ENCODE peak calls at places on chromosomes 5 and 9, in six cellular contexts. D is H9; I is endodermal cell; E is uterus; B is CD8-positive, alpha-beta T cell; F is effector memory CD4-positive, alpha-beta T cell. V is an unnamed sample.
A peak's percentile ranks its signal among the peaks of the same experiment; 100 is the strongest.

GRCh38 chr5:16666861-16667481 is 50.2 kb upstream of the RETREG1 start:
- DNase-seq in D (no peak), I (peak; percentile 61), E (no peak), B (peak; percentile 35), F (no peak), V (no peak)

GRCh38 chr5:148437249-148437648 is 53.5 kb downstream of the FBXO38 start:
- DNase-seq in D (no peak), I (no peak), E (no peak), B (no peak), F (no peak), V (no peak)

GRCh38 chr9:123620258-123620657 is 264.3 kb downstream of the CRB2 start:
- DNase-seq in D (no peak), I (no peak), E (no peak), B (no peak), F (no peak), V (no peak)

GRCh38 chr9:77534376-77535057 is 113.6 kb downstream of the GNA14 start:
- DNase-seq in D (peak; percentile 70), I (peak; percentile 83), E (no peak), B (no peak), F (no peak), V (no peak)

GRCh38 chr9:129108805-129109370 is 1.7 kb downstream of the CRAT start:
- DNase-seq in D (no peak), I (no peak), E (peak; percentile 53), B (no peak), F (no peak), V (no peak)

GRCh38 chr9:97559111-97559514 is 57.6 kb downstream of the TMOD1 start:
- DNase-seq in D (no peak), I (no peak), E (peak; percentile 83), B (no peak), F (no peak), V (no peak)

GRCh38 chr9:111866976-111867375 is 29.6 kb upstream of the UGCG start:
- DNase-seq in D (no peak), I (no peak), E (no peak), B (no peak), F (no peak), V (no peak)

GRCh38 chr5:179336871-179337165 is 8.4 kb downstream of the ADAMTS2 start:
- DNase-seq in D (no peak), I (no peak), E (no peak), B (no peak), F (no peak), V (no peak)

GRCh38 chr5:131212471-131213021 is 41.8 kb downstream of the LYRM7 start:
- DNase-seq in D (no peak), I (no peak), E (no peak), B (no peak), F (no peak), V (no peak)

GRCh38 chr9:137406876-137407589 is 15.9 kb downstream of the EXD3 start:
- DNase-seq in D (peak; percentile 80), I (peak; percentile 94), E (no peak), B (peak; percentile 60), F (peak; percentile 25), V (no peak)
- H3K4me1 ChIP-seq in D (no peaks in the 10 kb centered on the region), I (no peaks in the 10 kb centered on the region), E (peaks cover 21% of the 10 kb centered on the region), B (peaks cover 25% of the 10 kb centered on the region), F (peaks cover 28% of the 10 kb centered on the region), V (no peaks in the 10 kb centered on the region)

GRCh38 chr9:2657427-2657826 is 35.8 kb downstream of the VLDLR start:
- DNase-seq in D (no peak), I (no peak), E (no peak), B (peak; percentile 20), F (no peak), V (no peak)

DNA sequence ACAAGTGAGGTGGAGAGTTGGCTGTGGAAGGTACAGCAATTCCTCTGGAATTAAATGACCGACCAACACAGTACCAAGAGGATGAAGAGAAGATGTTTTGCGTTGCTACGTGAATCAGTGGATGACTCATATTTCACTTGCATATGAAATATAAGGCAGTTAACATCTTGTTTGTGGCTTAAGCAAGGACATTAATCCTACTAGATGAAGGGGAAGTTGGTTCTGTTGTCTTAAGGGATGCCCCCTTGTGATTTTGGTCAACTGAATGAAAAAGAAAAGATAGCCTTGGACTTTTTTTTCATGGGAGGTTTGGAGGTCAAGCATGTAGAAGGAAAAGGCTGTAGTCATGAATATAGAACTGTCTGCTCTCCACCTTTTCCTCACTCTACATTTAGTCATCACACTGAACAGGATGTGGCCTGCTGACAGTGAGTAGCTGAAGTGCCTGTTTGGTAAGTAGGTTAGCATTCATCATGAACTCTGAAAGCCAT is 33.9 kb downstream of the VLDLR start:
- DNase-seq in D (no peak), I (no peak), E (no peak), B (peak; percentile 37), F (no peak), V (no peak)
- H3K27ac ChIP-seq in D (no peak overlapping the region), I (no peak overlapping the region), E (peak overlapping the region; percentile 22), B (peak overlapping the region; percentile 16), F (no peak overlapping the region), V (no peak overlapping the region)

GRCh38 chr9:121286973-121287721 is 19.2 kb downstream of the GSN start:
- DNase-seq in D (peak; percentile 94), I (peak; percentile 96), E (peak; percentile 94), B (no peak), F (no peak), V (peak; percentile 81)
- H3K4me1 ChIP-seq in D (peaks cover 10% of the 10 kb centered on the region), I (peaks cover 26% of the 10 kb centered on the region), E (peaks cover 62% of the 10 kb centered on the region), B (no peaks in the 10 kb centered on the region), F (no peaks in the 10 kb centered on the region), V (peaks cover 38% of the 10 kb centered on the region)

GRCh38 chr5:134465856-134466240 is 54.2 kb upstream of the CDKN2AIPNL start:
- DNase-seq in D (peak; percentile 89), I (peak; percentile 95), E (peak; percentile 90), B (peak; percentile 48), F (peak; percentile 37), V (peak; percentile 86)
- H3K27ac ChIP-seq in D (peak overlapping the region; percentile 32), I (peak overlapping the region; percentile 15), E (peak overlapping the region; percentile 92), B (peak overlapping the region; percentile 14), F (no peak overlapping the region), V (peak overlapping the region; percentile 99)

DNA sequence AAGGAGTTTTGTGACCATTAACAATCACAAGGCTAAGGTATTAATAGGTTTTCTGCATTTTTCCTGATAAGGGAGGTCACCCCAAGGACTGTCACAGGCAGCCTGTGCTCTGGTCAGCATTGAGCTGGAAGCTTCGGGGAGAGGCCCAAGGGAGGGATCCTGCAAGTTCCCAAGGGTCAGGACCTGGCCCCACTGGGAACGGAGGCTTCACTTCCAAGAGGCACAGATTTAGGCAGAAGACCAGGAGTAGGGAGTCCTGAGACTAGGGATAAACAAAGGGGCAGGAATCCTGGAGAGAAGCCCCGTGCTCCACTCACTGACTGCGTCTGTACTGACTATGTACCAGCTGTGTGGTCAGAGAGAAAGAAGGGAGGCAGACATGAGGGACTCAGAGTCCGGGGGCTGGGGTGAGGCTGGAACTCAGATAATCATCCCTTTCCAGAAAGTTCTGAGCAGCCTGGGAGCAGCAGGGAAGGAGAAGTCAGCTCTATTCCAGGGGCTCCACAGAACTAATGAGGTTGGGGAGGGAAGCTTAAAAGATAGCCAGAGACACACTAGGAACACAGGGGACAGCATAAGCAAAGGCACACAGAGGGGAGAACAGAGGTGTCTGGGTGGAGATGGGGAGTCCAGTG is 37.8 kb downstream of the B4GALT1 start:
- DNase-seq in D (no peak), I (no peak), E (no peak), B (no peak), F (no peak), V (no peak)
- H3K4me1 ChIP-seq in D (no peaks in the 10 kb centered on the region), I (peaks cover 21% of the 10 kb centered on the region), E (peaks cover 16% of the 10 kb centered on the region), B (peaks cover 14% of the 10 kb centered on the region), F (no peaks in the 10 kb centered on the region), V (peaks cover 20% of the 10 kb centered on the region)

DNA sequence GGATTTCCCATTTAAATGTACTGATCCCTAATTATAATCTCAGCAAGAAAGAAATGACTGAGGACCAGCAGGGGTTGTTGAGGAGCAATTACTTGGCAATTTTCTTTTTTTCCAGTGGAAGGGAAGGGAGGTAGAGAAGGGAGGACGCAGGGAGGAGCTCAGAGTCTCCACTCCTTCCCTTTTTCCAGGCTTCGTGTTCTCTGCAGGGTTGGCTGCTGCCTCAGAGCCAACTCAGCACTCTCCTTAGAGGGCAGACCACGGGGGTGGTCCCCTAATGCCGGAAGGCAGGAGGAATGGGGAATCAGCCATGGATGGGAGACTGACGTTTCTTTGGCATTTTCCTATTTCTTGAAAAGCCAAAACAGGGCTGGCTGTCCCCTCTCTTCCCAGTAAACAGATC is 39.5 kb upstream of the LCP2 start:
- DNase-seq in D (no peak), I (no peak), E (no peak), B (no peak), F (no peak), V (no peak)
- H3K27ac ChIP-seq in D (no peak overlapping the region), I (no peak overlapping the region), E (no peak overlapping the region), B (no peak overlapping the region), F (no peak overlapping the region), V (no peak overlapping the region)

V was measured in lung.